ENCODE peak calls at places on chromosome 19, in seven cellular contexts. One of them, this sample, is unnamed.
A peak's percentile ranks its signal among the peaks of the same experiment; 100 is the strongest.

GRCh38 chr19:38044267-38045111 is 137.5 kb downstream of the SIPA1L3 start:
- DNase-seq in stimulated activated naive CD8-positive, alpha-beta T cell treated with anti-CD3 and anti-CD28 coated beads, Interleukin-15, Interleukin-2, amounts not matched to agents 100 U/mL and 50 U/mL, for 24 hours: no peak
- DNase-seq in aorta: no peak
- DNase-seq in left colon: no peak
- DNase-seq in activated CD4-positive, alpha-beta T cell treated with anti-CD3 and anti-CD28 coated beads, Interleukin-2, amount 50 U/mL, for 1 hour: no peak
- DNase-seq in ACHN: no peak
- DNase-seq in stimulated activated CD8-positive, alpha-beta memory T cell treated with anti-CD3 and anti-CD28 coated beads, Interleukin-15, amount 100 ng/mL, for 1 hour: no peak
- DNase-seq in this sample: no peak

GRCh38 chr19:42152285-42152684 is 20.0 kb upstream of the POU2F2 start:
- DNase-seq in stimulated activated naive CD8-positive, alpha-beta T cell treated with anti-CD3 and anti-CD28 coated beads, Interleukin-15, Interleukin-2, amounts not matched to agents 100 U/mL and 50 U/mL, for 24 hours: no peak
- DNase-seq in aorta: no peak
- DNase-seq in left colon: no peak
- DNase-seq in activated CD4-positive, alpha-beta T cell treated with anti-CD3 and anti-CD28 coated beads, Interleukin-2, amount 50 U/mL, for 1 hour: no peak
- DNase-seq in ACHN: no peak
- DNase-seq in stimulated activated CD8-positive, alpha-beta memory T cell treated with anti-CD3 and anti-CD28 coated beads, Interleukin-15, amount 100 ng/mL, for 1 hour: no peak
- DNase-seq in this sample: no peak

GRCh38 chr19:29676586-29676985 is 11.3 kb downstream of the PLEKHF1 start:
- DNase-seq in stimulated activated naive CD8-positive, alpha-beta T cell treated with anti-CD3 and anti-CD28 coated beads, Interleukin-15, Interleukin-2, amounts not matched to agents 100 U/mL and 50 U/mL, for 24 hours: no peak
- DNase-seq in aorta: no peak
- DNase-seq in left colon: no peak
- DNase-seq in activated CD4-positive, alpha-beta T cell treated with anti-CD3 and anti-CD28 coated beads, Interleukin-2, amount 50 U/mL, for 1 hour: no peak
- DNase-seq in ACHN: no peak
- DNase-seq in stimulated activated CD8-positive, alpha-beta memory T cell treated with anti-CD3 and anti-CD28 coated beads, Interleukin-15, amount 100 ng/mL, for 1 hour: no peak
- DNase-seq in this sample: no peak

GRCh38 chr19:3336680-3337523 is 29.5 kb upstream of the NFIC start:
- DNase-seq in stimulated activated naive CD8-positive, alpha-beta T cell treated with anti-CD3 and anti-CD28 coated beads, Interleukin-15, Interleukin-2, amounts not matched to agents 100 U/mL and 50 U/mL, for 24 hours: no peak
- DNase-seq in aorta: peak; percentile 93
- DNase-seq in left colon: peak; percentile 97
- DNase-seq in activated CD4-positive, alpha-beta T cell treated with anti-CD3 and anti-CD28 coated beads, Interleukin-2, amount 50 U/mL, for 1 hour: no peak
- DNase-seq in ACHN: peak; percentile 91
- DNase-seq in stimulated activated CD8-positive, alpha-beta memory T cell treated with anti-CD3 and anti-CD28 coated beads, Interleukin-15, amount 100 ng/mL, for 1 hour: no peak
- DNase-seq in this sample: no peak

GRCh38 chr19:15118248-15118647 is 11.0 kb downstream of the SYDE1 start:
- DNase-seq in stimulated activated naive CD8-positive, alpha-beta T cell treated with anti-CD3 and anti-CD28 coated beads, Interleukin-15, Interleukin-2, amounts not matched to agents 100 U/mL and 50 U/mL, for 24 hours: no peak
- DNase-seq in aorta: no peak
- DNase-seq in left colon: no peak
- DNase-seq in activated CD4-positive, alpha-beta T cell treated with anti-CD3 and anti-CD28 coated beads, Interleukin-2, amount 50 U/mL, for 1 hour: no peak
- DNase-seq in ACHN: no peak
- DNase-seq in stimulated activated CD8-positive, alpha-beta memory T cell treated with anti-CD3 and anti-CD28 coated beads, Interleukin-15, amount 100 ng/mL, for 1 hour: no peak
- DNase-seq in this sample: no peak

GRCh38 chr19:1177322-1178114 is 3.5 kb upstream of the SBNO2 start:
- DNase-seq in stimulated activated naive CD8-positive, alpha-beta T cell treated with anti-CD3 and anti-CD28 coated beads, Interleukin-15, Interleukin-2, amounts not matched to agents 100 U/mL and 50 U/mL, for 24 hours: no peak
- DNase-seq in aorta: peak; percentile 85
- DNase-seq in left colon: no peak
- DNase-seq in activated CD4-positive, alpha-beta T cell treated with anti-CD3 and anti-CD28 coated beads, Interleukin-2, amount 50 U/mL, for 1 hour: no peak
- DNase-seq in ACHN: peak; percentile 97
- DNase-seq in stimulated activated CD8-positive, alpha-beta memory T cell treated with anti-CD3 and anti-CD28 coated beads, Interleukin-15, amount 100 ng/mL, for 1 hour: no peak
- DNase-seq in this sample: no peak

GRCh38 chr19:11420429-11420893 is 1.3 kb upstream of the RGL3 start:
- DNase-seq in stimulated activated naive CD8-positive, alpha-beta T cell treated with anti-CD3 and anti-CD28 coated beads, Interleukin-15, Interleukin-2, amounts not matched to agents 100 U/mL and 50 U/mL, for 24 hours: no peak
- DNase-seq in aorta: peak; percentile 76
- DNase-seq in left colon: no peak
- DNase-seq in activated CD4-positive, alpha-beta T cell treated with anti-CD3 and anti-CD28 coated beads, Interleukin-2, amount 50 U/mL, for 1 hour: no peak
- DNase-seq in ACHN: no peak
- DNase-seq in stimulated activated CD8-positive, alpha-beta memory T cell treated with anti-CD3 and anti-CD28 coated beads, Interleukin-15, amount 100 ng/mL, for 1 hour: no peak
- DNase-seq in this sample: peak; percentile 84

GRCh38 chr19:49677232-49677881 is at the start of gene PRMT1:
- DNase-seq in stimulated activated naive CD8-positive, alpha-beta T cell treated with anti-CD3 and anti-CD28 coated beads, Interleukin-15, Interleukin-2, amounts not matched to agents 100 U/mL and 50 U/mL, for 24 hours: peak; percentile 66
- DNase-seq in aorta: no peak
- DNase-seq in left colon: no peak
- DNase-seq in activated CD4-positive, alpha-beta T cell treated with anti-CD3 and anti-CD28 coated beads, Interleukin-2, amount 50 U/mL, for 1 hour: no peak
- DNase-seq in ACHN: peak; percentile 44
- DNase-seq in stimulated activated CD8-positive, alpha-beta memory T cell treated with anti-CD3 and anti-CD28 coated beads, Interleukin-15, amount 100 ng/mL, for 1 hour: no peak
- DNase-seq in this sample: peak; percentile 80

GRCh38 chr19:41089955-41090354 is 1.7 kb downstream of the CYP2A13 start:
- DNase-seq in stimulated activated naive CD8-positive, alpha-beta T cell treated with anti-CD3 and anti-CD28 coated beads, Interleukin-15, Interleukin-2, amounts not matched to agents 100 U/mL and 50 U/mL, for 24 hours: no peak
- DNase-seq in aorta: no peak
- DNase-seq in left colon: no peak
- DNase-seq in activated CD4-positive, alpha-beta T cell treated with anti-CD3 and anti-CD28 coated beads, Interleukin-2, amount 50 U/mL, for 1 hour: no peak
- DNase-seq in ACHN: no peak
- DNase-seq in stimulated activated CD8-positive, alpha-beta memory T cell treated with anti-CD3 and anti-CD28 coated beads, Interleukin-15, amount 100 ng/mL, for 1 hour: no peak
- DNase-seq in this sample: no peak

GRCh38 chr19:55014714-55015113 is 23.4 kb downstream of the GP6 start:
- DNase-seq in stimulated activated naive CD8-positive, alpha-beta T cell treated with anti-CD3 and anti-CD28 coated beads, Interleukin-15, Interleukin-2, amounts not matched to agents 100 U/mL and 50 U/mL, for 24 hours: no peak
- DNase-seq in aorta: no peak
- DNase-seq in left colon: no peak
- DNase-seq in activated CD4-positive, alpha-beta T cell treated with anti-CD3 and anti-CD28 coated beads, Interleukin-2, amount 50 U/mL, for 1 hour: no peak
- DNase-seq in ACHN: no peak
- DNase-seq in stimulated activated CD8-positive, alpha-beta memory T cell treated with anti-CD3 and anti-CD28 coated beads, Interleukin-15, amount 100 ng/mL, for 1 hour: no peak
- DNase-seq in this sample: no peak

GRCh38 chr19:31938675-31939074 is 406.7 kb upstream of the ZNF507 start:
- DNase-seq in stimulated activated naive CD8-positive, alpha-beta T cell treated with anti-CD3 and anti-CD28 coated beads, Interleukin-15, Interleukin-2, amounts not matched to agents 100 U/mL and 50 U/mL, for 24 hours: no peak
- DNase-seq in aorta: no peak
- DNase-seq in left colon: no peak
- DNase-seq in activated CD4-positive, alpha-beta T cell treated with anti-CD3 and anti-CD28 coated beads, Interleukin-2, amount 50 U/mL, for 1 hour: no peak
- DNase-seq in ACHN: no peak
- DNase-seq in stimulated activated CD8-positive, alpha-beta memory T cell treated with anti-CD3 and anti-CD28 coated beads, Interleukin-15, amount 100 ng/mL, for 1 hour: no peak
- DNase-seq in this sample: peak; percentile 11

GRCh38 chr19:54873990-54874389 is at the start of gene FCAR:
- DNase-seq in stimulated activated naive CD8-positive, alpha-beta T cell treated with anti-CD3 and anti-CD28 coated beads, Interleukin-15, Interleukin-2, amounts not matched to agents 100 U/mL and 50 U/mL, for 24 hours: no peak
- DNase-seq in aorta: no peak
- DNase-seq in left colon: no peak
- DNase-seq in activated CD4-positive, alpha-beta T cell treated with anti-CD3 and anti-CD28 coated beads, Interleukin-2, amount 50 U/mL, for 1 hour: no peak
- DNase-seq in ACHN: no peak
- DNase-seq in stimulated activated CD8-positive, alpha-beta memory T cell treated with anti-CD3 and anti-CD28 coated beads, Interleukin-15, amount 100 ng/mL, for 1 hour: no peak
- DNase-seq in this sample: no peak

GRCh38 chr19:2290441-2291184 is 8.6 kb upstream of the PEAK3 start:
- DNase-seq in stimulated activated naive CD8-positive, alpha-beta T cell treated with anti-CD3 and anti-CD28 coated beads, Interleukin-15, Interleukin-2, amounts not matched to agents 100 U/mL and 50 U/mL, for 24 hours: no peak
- DNase-seq in aorta: peak; percentile 42
- DNase-seq in left colon: no peak
- DNase-seq in activated CD4-positive, alpha-beta T cell treated with anti-CD3 and anti-CD28 coated beads, Interleukin-2, amount 50 U/mL, for 1 hour: peak; percentile 25
- DNase-seq in ACHN: no peak
- DNase-seq in stimulated activated CD8-positive, alpha-beta memory T cell treated with anti-CD3 and anti-CD28 coated beads, Interleukin-15, amount 100 ng/mL, for 1 hour: no peak
- DNase-seq in this sample: no peak